ENCODE peak calls at places on chromosome 14, in seven cellular contexts. M is K562, D is H1, G is NT2/D1, A is OCI-LY7, X is HCT116, L is neural progenitor cell. N is an unnamed sample. For H3K4me1, the result is how much of the 10 kb centered on the place peaks cover.

GRCh38 chr14:79328863-79329262 is 882.4 kb downstream of the DIO2 start:
- DNase-seq in D (no peak), M (no peak), G (no peak), A (no peak), X (no peak), L (no peak), N (no peak)

GRCh38 chr14:23512156-23512555 is 39.4 kb downstream of the ZFHX2 start:
- DNase-seq in G (no peak), L (no peak), A (peak), D (no peak), M (no peak), X (no peak), N (no peak)

GRCh38 chr14:100727565-100728240 is 1.0 kb downstream of the DLK1 start:
- DNase-seq in D (no peak), M (no peak), X (no peak), G (no peak), A (no peak), L (no peak), N (no peak)

GRCh38 chr14:33646692-33647260 is 304.1 kb downstream of the EGLN3 start:
- DNase-seq in D (no peak), G (no peak), M (no peak), X (no peak), A (no peak), L (no peak), N (no peak)

GRCh38 chr14:81231540-81231939 is 10.8 kb upstream of the GTF2A1 start:
- DNase-seq in X (no peak), M (no peak), G (no peak), D (no peak), L (peak), A (no peak), N (no peak)

GRCh38 chr14:96997269-96997668 is 200.1 kb downstream of the VRK1 start:
- DNase-seq in L (no peak), G (no peak), X (no peak), D (no peak), A (no peak), M (no peak), N (no peak)

GRCh38 chr14:41993687-41994086 is 387.0 kb downstream of the LRFN5 start:
- DNase-seq in X (no peak), G (no peak), A (no peak), L (no peak), D (no peak), M (no peak), N (no peak)

GRCh38 chr14:103538291-103539055 is 9.5 kb downstream of the TRMT61A start:
- DNase-seq in G (no peak), M (no peak), L (no peak), D (no peak), X (no peak), A (no peak), N (no peak)

GRCh38 chr14:99910337-99911268 is 117.4 kb downstream of the EML1 start:
- DNase-seq in L (peak), G (no peak), D (no peak), X (no peak), A (no peak), M (no peak), N (peak)

GRCh38 chr14:88551936-88552565 is 2.8 kb downstream of the PTPN21 start:
- DNase-seq in G (no peak), L (peak), D (no peak), A (no peak), M (no peak), X (no peak), N (peak)

GRCh38 chr14:73896521-73896920 is 9.9 kb downstream of the ZNF410 start:
- DNase-seq in D (no peak), A (no peak), X (no peak), L (no peak), M (no peak), G (no peak), N (no peak)

GRCh38 chr14:23067847-23068791 is 10.8 kb upstream of the CDH24 start:
- DNase-seq in D (no peak), L (no peak), G (no peak), M (peak), X (no peak), A (no peak), N (no peak)

GRCh38 chr14:56004807-56005579 is 113.2 kb upstream of the PELI2 start:
- DNase-seq in X (no peak), A (peak), L (peak), M (no peak), D (peak), G (no peak), N (peak)

GRCh38 chr14:39107624-39108023 is 4.6 kb upstream of the SEC23A start:
- DNase-seq in L (peak), X (no peak), G (no peak), A (peak), D (no peak), M (no peak), N (peak)

GRCh38 chr14:46259536-46259935 is 392.0 kb downstream of the RPL10L start:
- DNase-seq in M (no peak), X (no peak), D (no peak), G (no peak), L (peak), A (no peak), N (peak)

GRCh38 chr14:86799244-86799647 is 1193.7 kb downstream of the GALC start:
- DNase-seq in X (no peak), M (no peak), D (no peak), G (no peak), A (no peak), L (no peak), N (peak)

GRCh38 chr14:55122441-55122986 is 6.5 kb upstream of the LGALS3 start:
- DNase-seq in L (no peak), G (no peak), X (no peak), M (peak), D (no peak), A (no peak), N (peak)

GRCh38 chr14:104692261-104692938 is 3.0 kb downstream of the INF2 start:
- DNase-seq in M (no peak), X (no peak), A (no peak), D (no peak), G (no peak), L (no peak), N (no peak)
- H3K4me1 ChIP-seq in M (half or more), X (half or more), A (under half), D (under half), G (under half), L (under half), N (under half)

DNA sequence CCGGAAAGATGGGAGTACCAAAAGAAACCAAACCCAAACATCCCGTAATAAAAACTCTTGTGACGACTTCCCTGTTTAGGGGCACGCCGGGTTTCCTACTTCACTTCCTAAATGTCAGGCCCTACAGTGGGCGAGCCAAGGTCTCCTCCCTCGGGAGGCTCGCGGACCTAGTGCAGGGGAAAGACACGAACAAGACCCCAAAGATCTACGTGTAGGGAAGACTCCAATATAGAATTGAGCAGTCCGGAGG is 612 bp downstream of the ATXN3 start:
- DNase-seq in A (peak), D (no peak), X (no peak), M (no peak), L (no peak), G (no peak), N (peak)
- H3K4me1 ChIP-seq in A (under half), D (under half), X (under half), M (under half), L (under half), G (under half), N (under half)

GRCh38 chr14:93986972-93987371 is 10.1 kb upstream of the CCDC197 start:
- DNase-seq in G (no peak), A (no peak), X (no peak), M (no peak), D (no peak), L (no peak), N (no peak)
- H3K4me1 ChIP-seq in G (under half), A (under half), X (under half), M (under half), D (under half), L (under half), N (under half)

GRCh38 chr14:72808564-72808963 is 85.3 kb downstream of the DPF3 start:
- DNase-seq in M (no peak), G (no peak), D (no peak), X (no peak), A (no peak), L (no peak), N (no peak)
- H3K4me1 ChIP-seq in M (under half), G (under half), D (under half), X (under half), A (under half), L (under half), N (under half)

DNA sequence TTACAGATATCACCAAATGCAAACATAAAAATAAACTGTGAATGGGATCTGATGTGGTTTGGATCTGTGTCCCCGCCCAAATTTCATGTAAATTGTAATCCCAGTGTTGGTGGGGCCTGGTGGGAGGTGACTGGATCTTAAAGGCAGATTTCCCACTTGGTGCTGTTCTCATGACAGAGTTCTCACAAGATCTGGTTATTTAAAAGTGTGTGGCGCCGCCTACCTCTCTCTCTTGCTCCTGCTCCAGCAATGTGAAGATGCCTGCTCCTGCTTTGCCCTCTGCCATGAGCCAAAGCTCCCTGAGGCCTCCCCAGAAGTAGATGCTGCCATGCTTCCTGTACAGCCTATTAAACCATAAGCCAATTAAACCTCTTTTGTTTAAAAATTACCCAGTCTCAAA is 47.8 kb downstream of the SLC25A21 start:
- DNase-seq in G (no peak), D (peak), X (no peak), L (peak), M (no peak), A (no peak), N (no peak)
- H3K4me1 ChIP-seq in G (under half), D (under half), X (under half), L (under half), M (under half), A (under half), N (under half)

DNA sequence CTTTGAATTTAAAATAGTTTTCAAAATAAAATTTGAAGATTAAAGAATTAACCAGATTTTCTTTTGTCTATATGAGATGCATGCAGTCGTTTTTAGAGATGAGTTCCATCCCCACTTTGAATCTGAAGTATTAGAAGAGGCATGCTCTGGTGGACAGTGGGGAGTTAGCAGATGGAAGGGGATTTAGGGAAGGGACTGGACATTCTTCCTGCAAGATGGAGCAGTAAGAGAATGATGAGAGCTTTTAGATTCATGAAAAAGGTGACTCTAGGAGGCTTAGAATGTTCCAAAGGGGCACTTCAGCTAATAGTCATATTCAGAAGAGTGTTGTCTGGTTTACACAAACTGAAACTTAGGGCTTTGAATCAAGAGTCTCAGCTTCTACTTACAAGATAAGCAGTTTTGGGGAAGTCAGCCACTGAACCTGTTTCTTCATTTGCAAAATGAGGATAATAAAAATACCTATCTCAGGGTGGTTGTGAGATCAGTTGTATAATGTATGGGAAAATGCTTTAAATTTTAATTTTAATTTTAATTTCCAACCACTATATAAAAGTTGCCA is 3.7 kb downstream of the ZBTB1 start:
- DNase-seq in D (no peak), M (no peak), L (no peak), G (no peak), X (no peak), A (peak), N (no peak)
- H3K4me1 ChIP-seq in D (under half), M (under half), L (under half), G (under half), X (half or more), A (half or more), N (under half)

GRCh38 chr14:68176687-68177086 is 357.1 kb downstream of the RAD51B start:
- DNase-seq in L (no peak), X (no peak), A (no peak), M (no peak), G (no peak), D (no peak), N (no peak)
- H3K4me1 ChIP-seq in L (under half), X (under half), A (under half), M (under half), G (under half), D (under half), N (under half)

N was measured in cardiac muscle cell.